ENCODE peak calls at places on chromosome 20, in four cellular contexts. One of them, this sample, is unnamed.
A peak's percentile ranks its signal among the peaks of the same experiment; 100 is the strongest.

GRCh38 chr20:651713-652610 is 1.0 kb downstream of the SRXN1 start:
- DNase-seq in esophagus squamous epithelium: no peak
- DNase-seq in heart left ventricle: no peak
- DNase-seq in endothelial cell: no peak
- DNase-seq in this sample: no peak

GRCh38 chr20:1423206-1423605 is 30.4 kb upstream of the FKBP1A start:
- DNase-seq in esophagus squamous epithelium: no peak
- DNase-seq in heart left ventricle: no peak
- DNase-seq in endothelial cell: no peak
- DNase-seq in this sample: no peak

GRCh38 chr20:47927944-47928343 is 142.7 kb upstream of the SULF2 start:
- DNase-seq in esophagus squamous epithelium: no peak
- DNase-seq in heart left ventricle: no peak
- DNase-seq in endothelial cell: no peak
- DNase-seq in this sample: no peak

GRCh38 chr20:62350098-62350628 is 16.9 kb downstream of the LAMA5 start:
- DNase-seq in esophagus squamous epithelium: no peak
- DNase-seq in heart left ventricle: no peak
- DNase-seq in endothelial cell: no peak
- DNase-seq in this sample: no peak

GRCh38 chr20:967796-968742 is 34.0 kb downstream of the RSPO4 start:
- DNase-seq in esophagus squamous epithelium: no peak
- DNase-seq in heart left ventricle: no peak
- DNase-seq in endothelial cell: no peak
- DNase-seq in this sample: no peak

GRCh38 chr20:63068711-63069367 is 62.1 kb upstream of the BHLHE23 start:
- DNase-seq in esophagus squamous epithelium: no peak
- DNase-seq in heart left ventricle: no peak
- DNase-seq in endothelial cell: no peak
- DNase-seq in this sample: no peak

GRCh38 chr20:4949833-4950178 is 51.5 kb downstream of the SLC23A2 start:
- DNase-seq in esophagus squamous epithelium: no peak
- DNase-seq in heart left ventricle: no peak
- DNase-seq in endothelial cell: peak; percentile 16
- DNase-seq in this sample: no peak

GRCh38 chr20:52118233-52118632 is 73.3 kb downstream of the ZFP64 start:
- DNase-seq in esophagus squamous epithelium: no peak
- DNase-seq in heart left ventricle: no peak
- DNase-seq in endothelial cell: no peak
- DNase-seq in this sample: no peak

GRCh38 chr20:58215116-58215515 is 13.3 kb downstream of the ANKRD60 start:
- DNase-seq in esophagus squamous epithelium: no peak
- DNase-seq in heart left ventricle: no peak
- DNase-seq in endothelial cell: no peak
- DNase-seq in this sample: no peak

GRCh38 chr20:1467355-1468116 is 887 bp upstream of the NSFL1C start:
- DNase-seq in esophagus squamous epithelium: no peak
- DNase-seq in heart left ventricle: no peak
- DNase-seq in endothelial cell: peak; percentile 46
- DNase-seq in this sample: peak; percentile 71

GRCh38 chr20:1636621-1637020 is 16.8 kb upstream of the SIRPB1 start:
- DNase-seq in esophagus squamous epithelium: no peak
- DNase-seq in heart left ventricle: no peak
- DNase-seq in endothelial cell: no peak
- DNase-seq in this sample: no peak

GRCh38 chr20:11822116-11822794 is 95.4 kb upstream of the BTBD3 start:
- DNase-seq in esophagus squamous epithelium: no peak
- DNase-seq in heart left ventricle: no peak
- DNase-seq in endothelial cell: no peak
- DNase-seq in this sample: no peak

GRCh38 chr20:35466856-35467255 is 11.5 kb downstream of the CEP250 start:
- DNase-seq in esophagus squamous epithelium: no peak
- DNase-seq in heart left ventricle: no peak
- DNase-seq in endothelial cell: no peak
- DNase-seq in this sample: no peak

GRCh38 chr20:46324960-46325703 is 16.8 kb upstream of the CDH22 start:
- DNase-seq in esophagus squamous epithelium: no peak
- DNase-seq in heart left ventricle: no peak
- DNase-seq in endothelial cell: peak; percentile 65
- DNase-seq in this sample: no peak

GRCh38 chr20:58697867-58698703 is 5.5 kb downstream of the NPEPL1 start:
- DNase-seq in esophagus squamous epithelium: no peak
- DNase-seq in heart left ventricle: no peak
- DNase-seq in endothelial cell: no peak
- DNase-seq in this sample: no peak

GRCh38 chr20:19056909-19057308 is 155.5 kb upstream of the SLC24A3 start:
- DNase-seq in esophagus squamous epithelium: no peak
- DNase-seq in heart left ventricle: no peak
- DNase-seq in endothelial cell: no peak
- DNase-seq in this sample: no peak

GRCh38 chr20:3146732-3147341 is 12.8 kb downstream of the FASTKD5 start:
- DNase-seq in esophagus squamous epithelium: no peak
- DNase-seq in heart left ventricle: no peak
- DNase-seq in endothelial cell: no peak
- DNase-seq in this sample: no peak

GRCh38 chr20:36629719-36630340 is 16.2 kb downstream of the SLA2 start:
- DNase-seq in esophagus squamous epithelium: no peak
- DNase-seq in heart left ventricle: no peak
- DNase-seq in endothelial cell: peak; percentile 18
- DNase-seq in this sample: no peak

GRCh38 chr20:32752458-32753250 is 9.4 kb upstream of the COMMD7 start:
- DNase-seq in esophagus squamous epithelium: no peak
- DNase-seq in heart left ventricle: no peak
- DNase-seq in endothelial cell: no peak
- DNase-seq in this sample: no peak

GRCh38 chr20:40050596-40050995 is 638.4 kb downstream of the MAFB start:
- DNase-seq in esophagus squamous epithelium: no peak
- DNase-seq in heart left ventricle: no peak
- DNase-seq in endothelial cell: no peak
- DNase-seq in this sample: no peak

GRCh38 chr20:50630578-50631263 is 60.6 kb downstream of the RIPOR3 start:
- DNase-seq in esophagus squamous epithelium: no peak
- DNase-seq in heart left ventricle: no peak
- DNase-seq in endothelial cell: no peak
- DNase-seq in this sample: no peak

GRCh38 chr20:50580016-50580747 is 70.0 kb downstream of the PTPN1 start:
- DNase-seq in esophagus squamous epithelium: no peak
- DNase-seq in heart left ventricle: peak; percentile 57
- DNase-seq in endothelial cell: peak; percentile 72
- DNase-seq in this sample: peak; percentile 44

GRCh38 chr20:37345339-37346231 is at the start of gene SRC:
- DNase-seq in esophagus squamous epithelium: no peak
- DNase-seq in heart left ventricle: peak; percentile 83
- DNase-seq in endothelial cell: peak; percentile 58
- DNase-seq in this sample: peak; percentile 29

GRCh38 chr20:1908191-1908590 is 13.0 kb downstream of the SIRPA start:
- DNase-seq in esophagus squamous epithelium: no peak
- DNase-seq in heart left ventricle: no peak
- DNase-seq in endothelial cell: no peak
- DNase-seq in this sample: no peak

GRCh38 chr20:41566896-41567527 is 51.2 kb downstream of the CHD6 start:
- DNase-seq in esophagus squamous epithelium: no peak
- DNase-seq in heart left ventricle: no peak
- DNase-seq in endothelial cell: no peak
- DNase-seq in this sample: no peak

GRCh38 chr20:330233-331149 is 5.1 kb downstream of the SOX12 start:
- DNase-seq in esophagus squamous epithelium: no peak
- DNase-seq in heart left ventricle: peak; percentile 57
- DNase-seq in endothelial cell: peak; percentile 53
- DNase-seq in this sample: peak; percentile 71

GRCh38 chr20:54197621-54198604 is 10.0 kb upstream of the PFDN4 start:
- DNase-seq in esophagus squamous epithelium: no peak
- DNase-seq in heart left ventricle: no peak
- DNase-seq in endothelial cell: no peak
- DNase-seq in this sample: no peak

GRCh38 chr20:12371955-12372354 is 454.3 kb downstream of the BTBD3 start:
- DNase-seq in esophagus squamous epithelium: no peak
- DNase-seq in heart left ventricle: no peak
- DNase-seq in endothelial cell: no peak
- DNase-seq in this sample: no peak

GRCh38 chr20:51195419-51195901 is 172.6 kb upstream of the KCNG1 start:
- DNase-seq in esophagus squamous epithelium: no peak
- DNase-seq in heart left ventricle: no peak
- DNase-seq in endothelial cell: no peak
- DNase-seq in this sample: no peak

GRCh38 chr20:25274891-25275812 is 27.3 kb downstream of the PYGB start:
- DNase-seq in esophagus squamous epithelium: no peak
- DNase-seq in heart left ventricle: peak; percentile 56
- DNase-seq in endothelial cell: no peak
- DNase-seq in this sample: no peak

GRCh38 chr20:9514461-9515210 is at the start of gene LAMP5:
- DNase-seq in esophagus squamous epithelium: no peak
- DNase-seq in heart left ventricle: no peak
- DNase-seq in endothelial cell: peak; percentile 73
- DNase-seq in this sample: no peak

GRCh38 chr20:8322654-8323053 is 190.6 kb downstream of the PLCB1 start:
- DNase-seq in esophagus squamous epithelium: no peak
- DNase-seq in heart left ventricle: no peak
- DNase-seq in endothelial cell: no peak
- DNase-seq in this sample: no peak

GRCh38 chr20:46010491-46011405 is 2.0 kb downstream of the MMP9 start:
- DNase-seq in esophagus squamous epithelium: no peak
- DNase-seq in heart left ventricle: no peak
- DNase-seq in endothelial cell: no peak
- DNase-seq in this sample: no peak

GRCh38 chr20:1879369-1879768 is 15.8 kb upstream of the SIRPA start:
- DNase-seq in esophagus squamous epithelium: no peak
- DNase-seq in heart left ventricle: no peak
- DNase-seq in endothelial cell: no peak
- DNase-seq in this sample: no peak

GRCh38 chr20:58006346-58007316 is 221.8 kb downstream of the ANKRD60 start:
- DNase-seq in esophagus squamous epithelium: no peak
- DNase-seq in heart left ventricle: no peak
- DNase-seq in endothelial cell: no peak
- DNase-seq in this sample: no peak

GRCh38 chr20:55540486-55540885 is 464.8 kb downstream of the CBLN4 start:
- DNase-seq in esophagus squamous epithelium: no peak
- DNase-seq in heart left ventricle: no peak
- DNase-seq in endothelial cell: no peak
- DNase-seq in this sample: no peak

GRCh38 chr20:22680031-22680740 is 95.8 kb upstream of the FOXA2 start:
- DNase-seq in esophagus squamous epithelium: no peak
- DNase-seq in heart left ventricle: no peak
- DNase-seq in endothelial cell: no peak
- DNase-seq in this sample: no peak

GRCh38 chr20:19328676-19329075 is 116.2 kb downstream of the SLC24A3 start:
- DNase-seq in esophagus squamous epithelium: no peak
- DNase-seq in heart left ventricle: no peak
- DNase-seq in endothelial cell: no peak
- DNase-seq in this sample: no peak